ENCODE peak calls at places on chromosome 7, in ten cellular contexts. One of them, this sample, is unnamed.

GRCh38 chr7:104444019-104444418 is 115.6 kb downstream of the LHFPL3 start:
- DNase-seq in Panc1: no peak
- DNase-seq in astrocyte of the spinal cord: no peak
- DNase-seq in dorsolateral prefrontal cortex: no peak
- DNase-seq in GM13977: no peak
- DNase-seq in neural progenitor cell: no peak
- DNase-seq in kidney epithelial cell: no peak
- DNase-seq in upper lobe of right lung: no peak
- DNase-seq in epithelial cell of esophagus: no peak
- DNase-seq in cardiac muscle cell: no peak
- DNase-seq in this sample: no peak

GRCh38 chr7:916291-916941 is 38.1 kb downstream of the ADAP1 start:
- DNase-seq in astrocyte of the spinal cord: no peak
- DNase-seq in upper lobe of right lung: peak; percentile 61
- DNase-seq in epithelial cell of esophagus: no peak
- DNase-seq in cardiac muscle cell: no peak
- DNase-seq in dorsolateral prefrontal cortex: no peak
- DNase-seq in kidney epithelial cell: no peak
- DNase-seq in Panc1: no peak
- DNase-seq in neural progenitor cell: no peak
- DNase-seq in GM13977: no peak
- DNase-seq in this sample: peak; percentile 24

GRCh38 chr7:124032369-124033092 is at the start of gene TMEM229A:
- DNase-seq in astrocyte of the spinal cord: peak; percentile 49
- DNase-seq in Panc1: no peak
- DNase-seq in epithelial cell of esophagus: peak; percentile 55
- DNase-seq in upper lobe of right lung: peak; percentile 68
- DNase-seq in cardiac muscle cell: peak; percentile 63
- DNase-seq in GM13977: peak; percentile 54
- DNase-seq in dorsolateral prefrontal cortex: peak; percentile 43
- DNase-seq in neural progenitor cell: peak; percentile 87
- DNase-seq in kidney epithelial cell: peak; percentile 7
- DNase-seq in this sample: peak; percentile 66

GRCh38 chr7:55245271-55245723 is 119.8 kb upstream of the LANCL2 start:
- DNase-seq in GM13977: no peak
- DNase-seq in upper lobe of right lung: no peak
- DNase-seq in astrocyte of the spinal cord: peak; percentile 93
- DNase-seq in cardiac muscle cell: peak; percentile 43
- DNase-seq in Panc1: no peak
- DNase-seq in epithelial cell of esophagus: peak; percentile 53
- DNase-seq in kidney epithelial cell: peak; percentile 32
- DNase-seq in neural progenitor cell: no peak
- DNase-seq in dorsolateral prefrontal cortex: no peak
- DNase-seq in this sample: no peak

GRCh38 chr7:39741942-39742623 is 118.7 kb downstream of the RALA start:
- DNase-seq in neural progenitor cell: peak; percentile 78
- DNase-seq in cardiac muscle cell: peak; percentile 66
- DNase-seq in astrocyte of the spinal cord: peak; percentile 37
- DNase-seq in upper lobe of right lung: peak; percentile 82
- DNase-seq in GM13977: no peak
- DNase-seq in epithelial cell of esophagus: peak; percentile 79
- DNase-seq in kidney epithelial cell: no peak
- DNase-seq in dorsolateral prefrontal cortex: no peak
- DNase-seq in Panc1: no peak
- DNase-seq in this sample: peak; percentile 54

GRCh38 chr7:44964384-44964830 is 14.4 kb downstream of the MYO1G start:
- DNase-seq in neural progenitor cell: peak; percentile 41
- DNase-seq in GM13977: no peak
- DNase-seq in epithelial cell of esophagus: peak; percentile 24
- DNase-seq in cardiac muscle cell: no peak
- DNase-seq in kidney epithelial cell: no peak
- DNase-seq in upper lobe of right lung: no peak
- DNase-seq in dorsolateral prefrontal cortex: no peak
- DNase-seq in Panc1: no peak
- DNase-seq in astrocyte of the spinal cord: no peak
- DNase-seq in this sample: peak; percentile 54

GRCh38 chr7:157654350-157654749 is 317.5 kb downstream of the DNAJB6 start:
- DNase-seq in astrocyte of the spinal cord: no peak
- DNase-seq in neural progenitor cell: no peak
- DNase-seq in dorsolateral prefrontal cortex: no peak
- DNase-seq in cardiac muscle cell: no peak
- DNase-seq in Panc1: no peak
- DNase-seq in epithelial cell of esophagus: no peak
- DNase-seq in kidney epithelial cell: no peak
- DNase-seq in GM13977: no peak
- DNase-seq in upper lobe of right lung: peak; percentile 54
- DNase-seq in this sample: no peak

GRCh38 chr7:36175872-36176271 is 22.8 kb downstream of the EEPD1 start:
- DNase-seq in upper lobe of right lung: peak; percentile 72
- DNase-seq in GM13977: no peak
- DNase-seq in neural progenitor cell: no peak
- DNase-seq in kidney epithelial cell: no peak
- DNase-seq in astrocyte of the spinal cord: no peak
- DNase-seq in Panc1: no peak
- DNase-seq in epithelial cell of esophagus: no peak
- DNase-seq in dorsolateral prefrontal cortex: no peak
- DNase-seq in cardiac muscle cell: no peak
- DNase-seq in this sample: no peak

GRCh38 chr7:139695616-139696015 is 82.2 kb downstream of the HIPK2 start:
- DNase-seq in astrocyte of the spinal cord: no peak
- DNase-seq in epithelial cell of esophagus: no peak
- DNase-seq in neural progenitor cell: no peak
- DNase-seq in GM13977: no peak
- DNase-seq in Panc1: no peak
- DNase-seq in dorsolateral prefrontal cortex: no peak
- DNase-seq in upper lobe of right lung: no peak
- DNase-seq in kidney epithelial cell: no peak
- DNase-seq in cardiac muscle cell: peak; percentile 30
- DNase-seq in this sample: no peak

GRCh38 chr7:44065431-44066110 is at the start of gene PGAM2:
- DNase-seq in neural progenitor cell: peak; percentile 82
- DNase-seq in astrocyte of the spinal cord: no peak
- DNase-seq in dorsolateral prefrontal cortex: peak; percentile 45
- DNase-seq in cardiac muscle cell: peak; percentile 45
- DNase-seq in kidney epithelial cell: no peak
- DNase-seq in Panc1: no peak
- DNase-seq in GM13977: no peak
- DNase-seq in upper lobe of right lung: peak; percentile 64
- DNase-seq in epithelial cell of esophagus: no peak
- DNase-seq in this sample: peak; percentile 55

GRCh38 chr7:26549281-26549943 is 257.8 kb downstream of the SNX10 start:
- DNase-seq in epithelial cell of esophagus: no peak
- DNase-seq in kidney epithelial cell: peak; percentile 55
- DNase-seq in upper lobe of right lung: no peak
- DNase-seq in astrocyte of the spinal cord: no peak
- DNase-seq in cardiac muscle cell: no peak
- DNase-seq in neural progenitor cell: no peak
- DNase-seq in dorsolateral prefrontal cortex: no peak
- DNase-seq in Panc1: no peak
- DNase-seq in GM13977: no peak
- DNase-seq in this sample: no peak
- TF ChIP-seq CTCF in epithelial cell of esophagus: no peak
- TF ChIP-seq CTCF in kidney epithelial cell: no peak
- TF ChIP-seq CTCF in upper lobe of right lung: no peak
- TF ChIP-seq CTCF in astrocyte of the spinal cord: no peak
- TF ChIP-seq CTCF in cardiac muscle cell: no peak
- TF ChIP-seq CTCF in neural progenitor cell: no peak
- TF ChIP-seq CTCF in dorsolateral prefrontal cortex: no peak
- TF ChIP-seq CTCF in Panc1: no peak
- TF ChIP-seq CTCF in GM13977: no peak
- TF ChIP-seq CTCF in this sample: no peak

GRCh38 chr7:30019387-30019786 is 7.1 kb downstream of the FKBP14 start:
- DNase-seq in astrocyte of the spinal cord: no peak
- DNase-seq in Panc1: no peak
- DNase-seq in kidney epithelial cell: no peak
- DNase-seq in neural progenitor cell: no peak
- DNase-seq in upper lobe of right lung: no peak
- DNase-seq in epithelial cell of esophagus: no peak
- DNase-seq in cardiac muscle cell: no peak
- DNase-seq in dorsolateral prefrontal cortex: no peak
- DNase-seq in GM13977: no peak
- DNase-seq in this sample: no peak
- TF ChIP-seq CTCF in astrocyte of the spinal cord: peak; percentile 7
- TF ChIP-seq CTCF in Panc1: no peak
- TF ChIP-seq CTCF in kidney epithelial cell: no peak
- TF ChIP-seq CTCF in neural progenitor cell: no peak
- TF ChIP-seq CTCF in upper lobe of right lung: no peak
- TF ChIP-seq CTCF in epithelial cell of esophagus: no peak
- TF ChIP-seq CTCF in cardiac muscle cell: no peak
- TF ChIP-seq CTCF in dorsolateral prefrontal cortex: no peak
- TF ChIP-seq CTCF in GM13977: no peak
- TF ChIP-seq CTCF in this sample: no peak

GRCh38 chr7:154583454-154583853 is 419.5 kb downstream of the PAXIP1 start:
- DNase-seq in neural progenitor cell: no peak
- DNase-seq in astrocyte of the spinal cord: no peak
- DNase-seq in cardiac muscle cell: no peak
- DNase-seq in Panc1: no peak
- DNase-seq in dorsolateral prefrontal cortex: no peak
- DNase-seq in upper lobe of right lung: no peak
- DNase-seq in kidney epithelial cell: no peak
- DNase-seq in epithelial cell of esophagus: no peak
- DNase-seq in GM13977: no peak
- DNase-seq in this sample: no peak

GRCh38 chr7:154581251-154581890 is 421.6 kb downstream of the PAXIP1 start:
- DNase-seq in dorsolateral prefrontal cortex: no peak
- DNase-seq in epithelial cell of esophagus: no peak
- DNase-seq in Panc1: no peak
- DNase-seq in cardiac muscle cell: no peak
- DNase-seq in neural progenitor cell: no peak
- DNase-seq in GM13977: no peak
- DNase-seq in kidney epithelial cell: no peak
- DNase-seq in astrocyte of the spinal cord: no peak
- DNase-seq in upper lobe of right lung: no peak
- DNase-seq in this sample: no peak

GRCh38 chr7:154579711-154580110 is 423.2 kb downstream of the PAXIP1 start:
- DNase-seq in cardiac muscle cell: no peak
- DNase-seq in upper lobe of right lung: no peak
- DNase-seq in Panc1: no peak
- DNase-seq in kidney epithelial cell: no peak
- DNase-seq in GM13977: no peak
- DNase-seq in neural progenitor cell: no peak
- DNase-seq in dorsolateral prefrontal cortex: no peak
- DNase-seq in epithelial cell of esophagus: no peak
- DNase-seq in astrocyte of the spinal cord: no peak
- DNase-seq in this sample: no peak

GRCh38 chr7:154587812-154588211 is 415.1 kb downstream of the PAXIP1 start:
- DNase-seq in dorsolateral prefrontal cortex: no peak
- DNase-seq in cardiac muscle cell: no peak
- DNase-seq in GM13977: no peak
- DNase-seq in epithelial cell of esophagus: no peak
- DNase-seq in Panc1: no peak
- DNase-seq in neural progenitor cell: no peak
- DNase-seq in astrocyte of the spinal cord: no peak
- DNase-seq in kidney epithelial cell: no peak
- DNase-seq in upper lobe of right lung: no peak
- DNase-seq in this sample: no peak

GRCh38 chr7:154584352-154585252 is 418.3 kb downstream of the PAXIP1 start:
- DNase-seq in kidney epithelial cell: no peak
- DNase-seq in GM13977: no peak
- DNase-seq in dorsolateral prefrontal cortex: peak; percentile 39
- DNase-seq in Panc1: no peak
- DNase-seq in cardiac muscle cell: no peak
- DNase-seq in neural progenitor cell: peak; percentile 28
- DNase-seq in astrocyte of the spinal cord: no peak
- DNase-seq in epithelial cell of esophagus: no peak
- DNase-seq in upper lobe of right lung: no peak
- DNase-seq in this sample: no peak
- TF ChIP-seq CTCF in kidney epithelial cell: no peak
- TF ChIP-seq CTCF in GM13977: no peak
- TF ChIP-seq CTCF in dorsolateral prefrontal cortex: peak; percentile 74
- TF ChIP-seq CTCF in Panc1: peak; percentile 67
- TF ChIP-seq CTCF in cardiac muscle cell: no peak
- TF ChIP-seq CTCF in neural progenitor cell: peak; percentile 65
- TF ChIP-seq CTCF in astrocyte of the spinal cord: no peak
- TF ChIP-seq CTCF in epithelial cell of esophagus: no peak
- TF ChIP-seq CTCF in upper lobe of right lung: peak; percentile 53
- TF ChIP-seq CTCF in this sample: no peak

DNA sequence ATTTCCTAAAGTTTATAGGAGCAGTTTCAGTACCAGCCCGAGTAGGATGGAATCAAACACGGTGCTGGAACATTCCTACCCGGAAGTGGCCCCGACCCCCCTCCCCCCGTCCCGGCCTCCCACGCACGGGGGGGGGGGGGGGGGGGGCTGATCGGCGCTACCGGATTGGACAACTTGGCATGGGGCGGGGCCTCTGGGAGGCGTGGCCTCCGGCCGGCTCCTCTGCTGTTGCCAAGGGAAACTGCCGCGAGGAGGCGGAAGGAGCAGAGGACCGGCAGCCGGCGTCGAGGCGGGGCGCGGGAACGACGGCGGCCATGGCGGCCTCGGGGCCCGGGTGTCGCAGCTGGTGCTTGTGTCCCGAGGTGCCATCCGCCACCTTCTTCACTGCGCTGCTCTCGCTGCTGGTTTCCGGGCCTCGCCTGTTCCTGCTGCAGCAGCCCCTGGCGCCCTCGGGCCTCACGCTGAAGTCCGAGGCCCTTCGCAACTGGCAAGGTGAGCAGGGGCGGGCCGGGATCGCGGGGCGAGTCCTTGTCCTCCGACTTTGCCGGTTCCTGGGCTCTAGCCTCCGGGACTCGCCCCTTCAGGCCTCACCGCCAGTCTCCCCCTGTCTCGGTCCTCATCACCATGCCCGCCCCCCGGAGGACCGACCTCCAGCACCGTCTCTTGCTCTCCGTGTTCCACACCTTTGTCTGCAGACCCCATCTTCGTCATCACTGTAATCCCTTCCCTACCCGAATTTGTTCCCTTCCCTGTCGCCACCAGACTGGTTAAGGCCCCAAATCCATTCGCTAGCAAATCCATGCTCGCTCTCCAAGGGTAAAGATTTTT is at the start of gene RHBDD2:
- DNase-seq in Panc1: peak; percentile 63
- DNase-seq in cardiac muscle cell: peak; percentile 95
- DNase-seq in dorsolateral prefrontal cortex: peak; percentile 95
- DNase-seq in neural progenitor cell: peak; percentile 97
- DNase-seq in upper lobe of right lung: peak; percentile 98
- DNase-seq in GM13977: peak; percentile 99
- DNase-seq in astrocyte of the spinal cord: peak; percentile 94
- DNase-seq in kidney epithelial cell: peak; percentile 56
- DNase-seq in epithelial cell of esophagus: peak; percentile 94
- DNase-seq in this sample: peak; percentile 98
- TF ChIP-seq CTCF in Panc1: no peak
- TF ChIP-seq CTCF in cardiac muscle cell: peak; percentile 17
- TF ChIP-seq CTCF in dorsolateral prefrontal cortex: peak; percentile 58
- TF ChIP-seq CTCF in neural progenitor cell: no peak
- TF ChIP-seq CTCF in upper lobe of right lung: no peak
- TF ChIP-seq CTCF in GM13977: no peak
- TF ChIP-seq CTCF in astrocyte of the spinal cord: no peak
- TF ChIP-seq CTCF in kidney epithelial cell: no peak
- TF ChIP-seq CTCF in epithelial cell of esophagus: no peak
- TF ChIP-seq CTCF in this sample: no peak

GRCh38 chr7:51079494-51079893 is 237.1 kb downstream of the COBL start:
- DNase-seq in upper lobe of right lung: no peak
- DNase-seq in GM13977: no peak
- DNase-seq in Panc1: no peak
- DNase-seq in astrocyte of the spinal cord: no peak
- DNase-seq in kidney epithelial cell: no peak
- DNase-seq in neural progenitor cell: no peak
- DNase-seq in dorsolateral prefrontal cortex: no peak
- DNase-seq in epithelial cell of esophagus: peak; percentile 15
- DNase-seq in cardiac muscle cell: no peak
- DNase-seq in this sample: no peak
- TF ChIP-seq CTCF in upper lobe of right lung: no peak
- TF ChIP-seq CTCF in GM13977: no peak
- TF ChIP-seq CTCF in Panc1: no peak
- TF ChIP-seq CTCF in astrocyte of the spinal cord: no peak
- TF ChIP-seq CTCF in kidney epithelial cell: no peak
- TF ChIP-seq CTCF in neural progenitor cell: no peak
- TF ChIP-seq CTCF in dorsolateral prefrontal cortex: no peak
- TF ChIP-seq CTCF in epithelial cell of esophagus: no peak
- TF ChIP-seq CTCF in cardiac muscle cell: no peak
- TF ChIP-seq CTCF in this sample: no peak

GRCh38 chr7:99997545-99998137 is 17.8 kb upstream of the ZKSCAN1 start:
- DNase-seq in astrocyte of the spinal cord: peak; percentile 27
- DNase-seq in Panc1: no peak
- DNase-seq in epithelial cell of esophagus: peak; percentile 20
- DNase-seq in dorsolateral prefrontal cortex: no peak
- DNase-seq in cardiac muscle cell: peak; percentile 56
- DNase-seq in upper lobe of right lung: peak; percentile 76
- DNase-seq in neural progenitor cell: peak; percentile 40
- DNase-seq in kidney epithelial cell: no peak
- DNase-seq in GM13977: peak; percentile 76
- DNase-seq in this sample: peak; percentile 71
- TF ChIP-seq CTCF in astrocyte of the spinal cord: peak; percentile 27
- TF ChIP-seq CTCF in Panc1: no peak
- TF ChIP-seq CTCF in epithelial cell of esophagus: no peak
- TF ChIP-seq CTCF in dorsolateral prefrontal cortex: peak; percentile 59
- TF ChIP-seq CTCF in cardiac muscle cell: peak; percentile 36
- TF ChIP-seq CTCF in upper lobe of right lung: peak; percentile 45
- TF ChIP-seq CTCF in neural progenitor cell: no peak
- TF ChIP-seq CTCF in kidney epithelial cell: peak; percentile 28
- TF ChIP-seq CTCF in GM13977: peak; percentile 21
- TF ChIP-seq CTCF in this sample: peak; percentile 48

This sample was measured in glutamatergic neuron.